ENCODE peak calls at places on chromosome 5, in eight cellular contexts. A is stimulated activated naive CD8-positive, alpha-beta T cell treated with anti-CD3 and anti-CD28 coated beads, Interleukin-15, Interleukin-2, amounts not matched to agents 100 U/mL and 50 U/mL, for 24 hours; X is activated naive CD8-positive, alpha-beta T cell treated with anti-CD3 and anti-CD28 coated beads, Interleukin-2, amount 50 U/mL, for 24 hours; H is foreskin keratinocyte; K is HuH-7; D is fibroblast of mammary gland; N is stimulated activated CD8-positive, alpha-beta memory T cell treated with anti-CD3 and anti-CD28 coated beads, Interleukin-2, amount 100 ng/mL, for 1 hour; E is endothelial cell. O is an unnamed sample.

GRCh38 chr5:180179399-180180197 is 29.4 kb downstream of the RASGEF1C start:
- DNase-seq in A (no peak), X (no peak), H (no peak), K (no peak), D (no peak), N (no peak), E (no peak), O (no peak)

GRCh38 chr5:168282120-168282519 is 9.3 kb upstream of the WWC1 start:
- DNase-seq in A (no peak), X (no peak), H (no peak), K (no peak), D (peak; percentile 82), N (no peak), E (no peak), O (no peak)

GRCh38 chr5:110956280-110956912 is 115.1 kb upstream of the TSLP start:
- DNase-seq in A (no peak), X (no peak), H (no peak), K (no peak), D (no peak), N (no peak), E (no peak), O (no peak)

GRCh38 chr5:163595851-163596399 is 90.5 kb downstream of the MAT2B start:
- DNase-seq in A (no peak), X (no peak), H (no peak), K (no peak), D (no peak), N (no peak), E (no peak), O (no peak)

GRCh38 chr5:181058321-181058720 is 18.3 kb downstream of the BTNL9 start:
- DNase-seq in A (no peak), X (no peak), H (no peak), K (no peak), D (no peak), N (no peak), E (no peak), O (no peak)

GRCh38 chr5:95959964-95960801 is 1.5 kb downstream of the ELL2 start:
- DNase-seq in A (no peak), X (peak; percentile 7), H (no peak), K (no peak), D (peak; percentile 47), N (no peak), E (peak; percentile 28), O (peak; percentile 29)

GRCh38 chr5:157900644-157901043 is 41.7 kb upstream of the CLINT1 start:
- DNase-seq in A (no peak), X (no peak), H (no peak), K (no peak), D (no peak), N (no peak), E (no peak), O (no peak)

GRCh38 chr5:139140631-139141071 is 57.5 kb downstream of the SIL1 start:
- DNase-seq in A (no peak), X (no peak), H (no peak), K (no peak), D (peak; percentile 45), N (no peak), E (no peak), O (no peak)

GRCh38 chr5:164392531-164392930 is 887.1 kb downstream of the MAT2B start:
- DNase-seq in A (no peak), X (no peak), H (no peak), K (no peak), D (no peak), N (no peak), E (no peak), O (no peak)

GRCh38 chr5:91332267-91333044 is 50.7 kb downstream of the ARRDC3 start:
- DNase-seq in A (peak; percentile 23), X (no peak), H (peak; percentile 28), K (peak; percentile 33), D (peak; percentile 42), N (no peak), E (no peak), O (no peak)

GRCh38 chr5:66923457-66923856 is 273.1 kb downstream of the CD180 start:
- DNase-seq in A (no peak), X (no peak), H (no peak), K (no peak), D (no peak), N (no peak), E (no peak), O (no peak)

O was measured in tibial artery.